ENCODE peak calls at places on chromosomes 2 and 18, in eight cellular contexts. V is AG10803, E is nephron progenitor cell, S is astrocyte of the hippocampus, F is H1, Z is HFFc6, W is ELR, A is NCI-H2081. X is an unnamed sample.

GRCh38 chr2:154452906-154453493 is 245.5 kb upstream of the KCNJ3 start:
- DNase-seq in V (peak; percentile 10), E (no peak), S (peak; percentile 18), F (no peak), Z (no peak), W (peak; percentile 7), A (peak; percentile 50), X (no peak)

GRCh38 chr18:49747876-49748275 is 65.5 kb downstream of the ACAA2 start:
- DNase-seq in V (no peak), E (no peak), S (peak; percentile 58), F (no peak), Z (peak; percentile 24), W (peak; percentile 42), A (no peak), X (no peak)

GRCh38 chr2:19711470-19712372 is 190.1 kb downstream of the TTC32 start:
- DNase-seq in V (peak; percentile 98), E (no peak), S (peak; percentile 93), F (peak; percentile 5), Z (peak; percentile 98), W (peak; percentile 97), A (peak; percentile 75), X (peak; percentile 96)

GRCh38 chr2:40325111-40325510 is 126.8 kb downstream of the SLC8A1 start:
- DNase-seq in V (peak; percentile 29), E (peak; percentile 7), S (peak; percentile 46), F (no peak), Z (no peak), W (no peak), A (no peak), X (no peak)

GRCh38 chr2:62467475-62468321 is 38.3 kb downstream of the TMEM17 start:
- DNase-seq in V (peak; percentile 76), E (no peak), S (no peak), F (no peak), Z (no peak), W (no peak), A (no peak), X (no peak)

GRCh38 chr18:40464032-40464431 is 1491.0 kb upstream of the PIK3C3 start:
- DNase-seq in V (no peak), E (no peak), S (no peak), F (no peak), Z (no peak), W (no peak), A (no peak), X (no peak)

GRCh38 chr2:25566694-25567093 is 106.7 kb downstream of the DTNB start:
- DNase-seq in V (peak; percentile 9), E (no peak), S (peak; percentile 33), F (no peak), Z (no peak), W (peak; percentile 17), A (no peak), X (no peak)

GRCh38 chr2:85457877-85458316 is 39.4 kb downstream of the SH2D6 start:
- DNase-seq in V (peak; percentile 50), E (no peak), S (peak; percentile 62), F (no peak), Z (no peak), W (no peak), A (peak; percentile 51), X (peak; percentile 44)

GRCh38 chr2:129754431-129754830 is 225.0 kb upstream of the RAB6C start:
- DNase-seq in V (no peak), E (no peak), S (no peak), F (no peak), Z (no peak), W (no peak), A (no peak), X (no peak)

GRCh38 chr2:182666674-182667320 is 49.3 kb upstream of the DNAJC10 start:
- DNase-seq in V (peak; percentile 10), E (no peak), S (peak; percentile 46), F (no peak), Z (peak; percentile 39), W (peak; percentile 68), A (peak; percentile 44), X (peak; percentile 12)

GRCh38 chr18:55401638-55402191 is 186.3 kb downstream of the TCF4 start:
- DNase-seq in V (peak; percentile 95), E (peak; percentile 51), S (peak; percentile 90), F (no peak), Z (peak; percentile 75), W (peak; percentile 86), A (no peak), X (peak; percentile 24)

X was measured in NCI-H226.